ENCODE peak calls at places on chromosomes 3 and 15, in four cellular contexts. J is thoracic aorta, K is psoas muscle, Q is OCI-LY7. Y is an unnamed sample. For H3K4me1 and H3K36me3, the result is how much of the 10 kb centered on the place peaks cover.

GRCh38 chr15:47203993-47204392 is 513.3 kb upstream of the SEMA6D start:
- DNase-seq in J (no peak), Q (no peak), K (no peak), Y (no peak)

GRCh38 chr3:164903820-164904451 is 174.4 kb downstream of the SI start:
- DNase-seq in Q (no peak), K (no peak), J (no peak), Y (no peak)

GRCh38 chr15:34336947-34337556 is 529 bp downstream of the SLC12A6 start:
- DNase-seq in J (no peak), K (no peak), Q (peak), Y (peak)

GRCh38 chr3:198048445-198048844 is 88.4 kb downstream of the LMLN start:
- DNase-seq in K (no peak), J (no peak), Q (no peak), Y (no peak)

GRCh38 chr3:155512867-155513261 is 219.4 kb upstream of the STRIT1 start:
- DNase-seq in J (no peak), K (no peak), Q (no peak), Y (no peak)

GRCh38 chr3:187251599-187251998 is 39.9 kb downstream of the MASP1 start:
- DNase-seq in Q (no peak), K (no peak), J (no peak), Y (no peak)

GRCh38 chr3:114155370-114155821 is 23.5 kb downstream of the DRD3 start:
- DNase-seq in Q (peak), K (no peak), J (no peak), Y (peak)

GRCh38 chr15:91289324-91289723 is 189.3 kb downstream of the SV2B start:
- DNase-seq in K (no peak), Q (peak), J (no peak), Y (no peak)

GRCh38 chr3:154862265-154862664 is 217.9 kb upstream of the MME start:
- DNase-seq in K (no peak), Q (peak), J (no peak), Y (no peak)

GRCh38 chr15:40137011-40137906 is 23.6 kb upstream of the BUB1B start:
- DNase-seq in J (no peak), K (no peak), Q (no peak), Y (no peak)

GRCh38 chr15:68749365-68750141 is 71.1 kb downstream of the ANP32A start:
- DNase-seq in Q (no peak), J (no peak), K (no peak), Y (no peak)

GRCh38 chr3:50290116-50290745 is 2.0 kb downstream of the IFRD2 start:
- DNase-seq in K (no peak), Q (no peak), J (no peak), Y (no peak)

GRCh38 chr3:196198771-196199753 is 12.1 kb downstream of the ZDHHC19 start:
- DNase-seq in J (no peak), K (no peak), Q (peak), Y (no peak)

GRCh38 chr3:40681658-40682055 is 156.9 kb downstream of the ZNF621 start:
- DNase-seq in J (no peak), Q (no peak), K (no peak), Y (no peak)

GRCh38 chr15:92682772-92683510 is 27.4 kb upstream of the FAM174B start:
- DNase-seq in Q (no peak), J (no peak), K (no peak), Y (no peak)

GRCh38 chr15:72923304-72923703 is 129.0 kb upstream of the NEO1 start:
- DNase-seq in K (no peak), J (no peak), Q (no peak), Y (no peak)

GRCh38 chr15:90387534-90388461 is at the start of gene IQGAP1:
- DNase-seq in Q (peak), K (peak), J (peak), Y (peak)

GRCh38 chr15:70563561-70564095 is 199.7 kb downstream of the UACA start:
- DNase-seq in Q (no peak), K (no peak), J (no peak), Y (no peak)

DNA sequence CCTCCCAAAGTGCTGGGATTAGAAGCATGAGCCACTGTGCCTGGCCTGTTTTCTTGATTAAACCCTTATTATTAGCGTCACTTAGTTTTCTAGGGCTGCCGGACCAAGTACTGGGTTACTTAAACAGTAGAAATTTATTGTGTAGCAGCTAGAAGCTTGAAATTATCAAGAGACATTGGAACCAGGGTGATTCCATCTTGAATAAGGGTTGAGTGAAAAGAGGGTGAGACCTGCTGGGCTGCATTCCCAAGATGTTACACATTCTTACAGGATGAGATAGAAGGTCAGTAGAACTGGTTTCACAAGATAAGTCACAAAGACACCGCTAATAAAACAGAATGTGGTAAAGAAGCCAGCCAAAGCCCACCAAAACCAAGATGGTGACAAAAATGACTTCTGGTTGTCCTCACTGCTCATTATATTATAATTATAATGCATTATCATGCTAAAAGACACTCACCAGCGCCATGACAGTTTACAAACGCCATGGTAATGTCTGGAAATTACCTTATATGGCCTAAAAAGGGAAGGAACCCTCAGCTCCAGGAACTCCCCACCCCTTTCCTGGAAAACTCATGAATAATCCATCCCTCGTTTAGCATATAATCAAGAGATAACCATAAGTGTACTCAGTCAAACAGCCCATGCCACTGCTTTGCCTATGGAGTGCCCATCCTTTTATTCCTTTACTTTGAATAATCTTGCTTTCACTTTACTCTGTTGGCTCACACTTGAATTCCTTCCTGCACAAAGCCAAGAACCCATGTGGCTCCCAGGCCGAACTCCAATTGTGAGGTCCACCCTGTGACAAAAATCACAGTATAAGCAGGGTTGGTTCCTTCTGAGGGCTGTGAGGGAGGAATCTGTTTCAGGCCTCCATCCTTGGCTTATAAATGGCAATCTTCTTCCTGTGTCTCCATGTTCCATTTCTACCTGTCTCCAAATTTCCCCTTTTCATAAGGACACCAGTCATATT is 18.9 kb upstream of the FSTL1 start:
- DNase-seq in Q (no peak), J (no peak), K (no peak), Y (no peak)
- H3K4me1 ChIP-seq in Q (under half), J (under half), K (under half), Y (under half)

DNA sequence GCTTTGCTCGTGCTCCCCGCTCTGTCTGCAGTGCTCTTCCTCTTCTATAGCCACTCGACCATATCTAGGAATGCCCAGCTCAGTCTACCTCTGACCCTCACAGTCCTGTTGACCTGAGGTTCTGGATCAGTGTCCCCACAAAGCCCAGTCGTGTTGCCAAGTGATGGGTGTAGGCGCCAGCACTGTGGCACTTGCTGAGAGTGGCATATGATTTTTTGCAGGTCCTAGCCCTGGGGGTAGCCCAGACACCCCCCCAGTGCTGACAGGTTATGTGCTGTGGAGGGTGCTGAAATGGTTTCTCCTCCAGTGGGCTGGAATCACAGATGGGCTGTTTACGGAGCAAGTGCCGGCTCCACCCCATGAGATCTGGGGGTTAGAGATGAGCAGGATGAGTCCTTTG is 32.5 kb downstream of the ACAD9 start:
- DNase-seq in K (no peak), Q (no peak), J (no peak), Y (no peak)
- H3K36me3 ChIP-seq in K (half or more), Q (half or more), J (half or more), Y (half or more)

DNA sequence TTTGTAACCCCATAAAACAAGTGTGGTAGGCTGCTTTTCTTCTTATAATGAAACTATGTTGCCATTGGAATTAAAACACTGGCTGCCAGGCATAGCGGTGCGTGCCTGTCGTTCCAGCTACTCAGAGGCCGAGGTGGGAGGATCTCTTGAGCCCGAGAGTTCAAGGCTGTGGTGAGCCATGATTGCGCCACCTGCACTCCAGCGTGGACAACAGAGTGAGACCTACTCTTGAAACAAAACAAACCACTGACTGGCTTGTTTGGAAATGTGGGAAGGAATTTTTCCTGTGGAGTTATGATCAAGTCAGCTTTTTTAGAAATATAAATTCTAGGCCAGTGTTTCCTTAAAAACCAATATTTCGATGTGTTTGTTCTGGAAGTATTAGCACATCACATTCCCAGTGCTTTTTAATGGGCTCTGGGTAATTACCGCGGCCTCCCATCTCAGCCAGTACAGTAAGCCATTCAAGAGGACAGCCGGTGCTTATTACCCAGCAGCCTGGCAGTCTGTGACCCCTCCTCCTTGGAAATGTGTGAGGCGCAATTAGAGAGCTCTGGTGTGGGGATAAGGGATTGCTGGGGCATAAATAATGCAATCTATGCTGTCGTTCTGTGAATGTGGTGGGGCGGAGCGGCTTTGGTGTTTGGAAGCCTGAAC is 58.3 kb upstream of the TRAK1 start:
- DNase-seq in J (peak), Q (no peak), K (peak), Y (no peak)
- H3K27ac ChIP-seq in J (peak), Q (no peak), K (peak), Y (no peak)

GRCh38 chr15:76340802-76341365 is 4.3 kb downstream of the ISL2 start:
- DNase-seq in J (no peak), K (no peak), Q (no peak), Y (peak)
- H3K4me1 ChIP-seq in J (half or more), K (half or more), Q (under half), Y (half or more)

DNA sequence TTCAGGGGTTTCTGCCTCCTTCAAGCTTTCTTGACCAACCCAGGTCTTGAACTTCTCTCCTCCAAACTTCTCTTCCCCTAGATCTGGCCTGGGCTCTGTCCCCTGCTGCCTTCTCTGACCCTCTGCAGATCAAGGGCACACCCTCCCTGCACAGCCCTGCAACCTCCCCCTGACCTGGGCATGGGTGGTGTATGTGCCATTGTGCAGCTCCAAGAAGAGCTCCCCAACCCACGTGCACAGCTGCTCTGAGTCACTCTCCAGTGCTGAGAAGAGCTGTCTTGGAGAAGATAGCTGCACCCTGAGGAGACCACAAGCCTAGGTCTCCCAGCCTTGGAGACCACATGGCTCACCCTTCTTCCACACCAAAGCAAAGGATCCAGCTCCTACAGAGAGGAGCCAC is 8.0 kb downstream of the MAN2C1 start:
- DNase-seq in J (no peak), K (no peak), Q (no peak), Y (no peak)
- H3K36me3 ChIP-seq in J (under half), K (half or more), Q (under half), Y (under half)

GRCh38 chr3:5576277-5577011 is 388.9 kb downstream of the EDEM1 start:
- DNase-seq in J (no peak), Q (no peak), K (no peak), Y (no peak)
- H3K27ac ChIP-seq in J (no peak), Q (no peak), K (no peak), Y (no peak)

GRCh38 chr3:31544634-31545033 is 11.9 kb downstream of the STT3B start:
- DNase-seq in Q (no peak), K (peak), J (no peak), Y (no peak)
- H3K4me1 ChIP-seq in Q (under half), K (half or more), J (half or more), Y (under half)

GRCh38 chr3:81676706-81677456 is 84.6 kb downstream of the GBE1 start:
- DNase-seq in J (no peak), Q (no peak), K (no peak), Y (no peak)
- H3K36me3 ChIP-seq in J (under half), Q (under half), K (under half), Y (under half)

DNA sequence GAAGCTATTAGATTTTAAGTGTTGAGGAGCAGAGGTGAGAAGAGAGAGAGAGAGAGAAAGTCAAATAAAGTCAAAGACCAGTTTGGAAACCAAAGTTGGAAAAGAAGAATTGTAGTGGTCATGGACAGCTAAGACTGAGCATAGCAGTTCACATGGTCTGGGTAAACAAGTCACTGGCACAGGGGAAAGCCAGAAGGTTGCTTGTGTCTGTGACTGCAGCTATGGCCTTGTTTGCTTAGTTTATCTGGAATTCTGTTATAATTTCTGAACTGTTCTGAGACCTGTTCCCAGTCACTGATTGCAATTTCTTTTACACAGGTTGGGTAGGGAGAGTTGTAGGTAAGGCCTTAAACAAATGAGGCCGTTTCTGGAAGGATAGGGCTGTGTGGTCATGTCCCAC is 43.4 kb upstream of the MYZAP start:
- DNase-seq in K (no peak), J (no peak), Q (no peak), Y (no peak)
- H3K27ac ChIP-seq in K (no peak), J (no peak), Q (no peak), Y (no peak)